ENCODE peak calls at places on chromosomes 5 and 9, in five cellular contexts. I is cardiac muscle cell, N is endodermal cell, W is lung, T is aorta. D is an unnamed sample.
A peak's percentile ranks its signal among the peaks of the same experiment; 100 is the strongest.

GRCh38 chr9:132214027-132214622 is 52.3 kb downstream of the NTNG2 start:
- DNase-seq in W (peak; percentile 77), I (peak; percentile 93), T (peak; percentile 84), N (peak; percentile 86), D (no peak)

GRCh38 chr5:33810491-33811120 is 81.2 kb downstream of the ADAMTS12 start:
- DNase-seq in N (no peak), I (peak; percentile 71), W (no peak), T (no peak), D (no peak)

GRCh38 chr9:95307538-95307937 is 10.0 kb downstream of the FANCC start:
- DNase-seq in I (peak; percentile 12), N (no peak), W (no peak), T (no peak), D (no peak)

GRCh38 chr5:37771203-37771611 is 68.6 kb downstream of the GDNF start:
- DNase-seq in N (no peak), W (no peak), I (peak; percentile 43), T (no peak), D (no peak)

GRCh38 chr5:154278908-154279307 is 88.4 kb downstream of the GALNT10 start:
- DNase-seq in T (no peak), N (no peak), W (no peak), I (no peak), D (no peak)

GRCh38 chr5:150789943-150790611 is 11.5 kb downstream of the SMIM3 start:
- DNase-seq in W (peak; percentile 42), I (peak; percentile 97), N (peak; percentile 69), T (peak; percentile 66), D (peak; percentile 57)

GRCh38 chr5:163790497-163790896 is 285.1 kb downstream of the MAT2B start:
- DNase-seq in W (no peak), N (no peak), I (no peak), T (no peak), D (no peak)

GRCh38 chr9:15430920-15431844 is 8.5 kb downstream of the SNAPC3 start:
- DNase-seq in I (no peak), W (peak; percentile 36), N (peak; percentile 47), T (no peak), D (no peak)

GRCh38 chr9:114855488-114855887 is 49.6 kb upstream of the TNFSF15 start:
- DNase-seq in N (no peak), W (no peak), T (no peak), I (peak; percentile 23), D (no peak)

GRCh38 chr5:38783011-38783551 is 62.7 kb upstream of the OSMR start:
- DNase-seq in W (no peak), T (no peak), I (peak; percentile 94), N (no peak), D (no peak)

GRCh38 chr5:150618588-150619281 is 21.7 kb upstream of the SYNPO start:
- DNase-seq in W (no peak), N (no peak), I (peak; percentile 94), T (peak; percentile 71), D (no peak)

GRCh38 chr5:13956441-13956840 is 12.0 kb upstream of the DNAH5 start:
- DNase-seq in N (no peak), W (no peak), T (no peak), I (no peak), D (no peak)

GRCh38 chr9:89600831-89601230 is 4.0 kb upstream of the GADD45G start:
- DNase-seq in N (peak; percentile 24), W (no peak), T (no peak), I (no peak), D (no peak)

GRCh38 chr9:6944896-6945295 is 187.1 kb downstream of the KDM4C start:
- DNase-seq in T (no peak), W (no peak), I (no peak), N (no peak), D (no peak)

GRCh38 chr9:4180907-4181605 is 118.8 kb downstream of the GLIS3 start:
- DNase-seq in N (no peak), T (no peak), I (no peak), W (no peak), D (no peak)

GRCh38 chr9:92141144-92142129 is 26.2 kb upstream of the SPTLC1 start:
- DNase-seq in N (peak; percentile 88), T (no peak), I (peak; percentile 40), W (no peak), D (no peak)

GRCh38 chr5:154118832-154119442 is 71.6 kb upstream of the GALNT10 start:
- DNase-seq in T (no peak), I (no peak), W (no peak), N (peak; percentile 49), D (no peak)

GRCh38 chr9:92952861-92953620 is 5.7 kb downstream of the FGD3 start:
- DNase-seq in N (no peak), I (peak; percentile 31), T (no peak), W (no peak), D (no peak)

GRCh38 chr9:76401176-76401575 is 7.0 kb upstream of the RFK start:
- DNase-seq in W (no peak), N (no peak), T (no peak), I (no peak), D (no peak)

GRCh38 chr5:69271376-69271775 is 36.7 kb downstream of the CDK7 start:
- DNase-seq in N (no peak), W (peak; percentile 53), T (peak; percentile 52), I (peak; percentile 69), D (no peak)

GRCh38 chr5:160341309-160341874 is 29.0 kb upstream of the CCNJL start:
- DNase-seq in W (no peak), I (no peak), T (no peak), N (no peak), D (no peak)

GRCh38 chr5:174091006-174091578 is 45.6 kb downstream of the NSG2 start:
- DNase-seq in T (no peak), I (no peak), N (no peak), W (no peak), D (no peak)

DNA sequence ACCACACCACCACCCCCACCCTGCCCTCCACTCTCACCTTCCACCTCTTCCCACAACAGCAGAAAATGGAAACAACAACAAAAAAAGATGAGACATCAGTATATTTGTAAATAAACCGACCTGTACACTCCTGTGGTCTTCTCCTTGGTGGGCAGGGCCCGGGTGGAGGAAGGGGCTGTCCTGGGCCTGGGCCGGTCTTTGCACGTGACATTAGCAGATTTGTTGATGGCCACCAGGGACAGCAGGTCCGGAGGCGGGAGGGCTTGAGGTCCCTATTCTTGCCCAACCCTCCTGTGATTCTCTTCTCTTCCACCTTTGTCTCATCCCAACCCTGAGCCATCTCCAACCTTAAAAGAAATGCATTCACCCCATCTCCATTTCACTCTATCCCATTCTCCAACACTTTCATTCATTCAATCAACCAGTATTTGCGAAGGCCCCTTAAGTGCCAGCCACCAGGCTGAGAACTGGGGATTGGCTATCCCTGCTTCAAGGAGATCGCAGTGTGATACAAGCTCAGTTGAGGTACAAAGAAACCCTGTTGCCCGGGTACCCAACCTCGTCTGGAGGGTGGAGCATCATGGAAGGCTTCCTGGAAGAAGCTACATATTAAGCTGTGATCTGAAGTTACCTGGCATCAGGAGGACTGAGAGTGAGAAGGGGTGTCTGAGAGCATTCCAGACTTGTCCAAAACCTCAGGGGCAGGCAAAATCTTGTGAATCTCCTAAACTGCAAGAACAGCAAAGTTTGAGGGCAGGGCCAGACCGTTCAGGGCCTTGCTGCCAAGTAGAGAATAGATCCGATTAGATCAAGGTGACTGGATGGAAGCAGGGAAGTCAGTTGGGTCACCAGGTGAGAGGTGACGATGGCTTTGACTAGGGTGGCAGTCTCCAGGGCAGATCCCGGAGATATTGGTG is 87.4 kb downstream of the LMX1B start:
- DNase-seq in T (peak; percentile 19), I (no peak), W (no peak), N (peak; percentile 63), D (no peak)
- H3K4me1 ChIP-seq in T (no peaks in the 10 kb centered on the region), I (peaks cover 10% of the 10 kb centered on the region), W (no peaks in the 10 kb centered on the region), N (peaks cover 13% of the 10 kb centered on the region), D (peaks cover 11% of the 10 kb centered on the region)

GRCh38 chr9:78296893-78297671 is at the start of gene PSAT1:
- DNase-seq in T (peak; percentile 90), I (peak; percentile 98), N (peak; percentile 98), W (peak; percentile 88), D (peak; percentile 87)

GRCh38 chr9:78295177-78295575 is 1.7 kb upstream of the PSAT1 start:
- DNase-seq in I (no peak), N (peak; percentile 58), W (no peak), T (no peak), D (no peak)

GRCh38 chr9:78294290-78295176 is 2.4 kb upstream of the PSAT1 start:
- DNase-seq in N (peak; percentile 31), T (no peak), I (no peak), W (no peak), D (no peak)

GRCh38 chr9:78296208-78296892 is 575 bp upstream of the PSAT1 start:
- DNase-seq in W (peak; percentile 58), I (peak; percentile 76), N (peak; percentile 78), T (no peak), D (no peak)

GRCh38 chr9:78295731-78296130 is 1.2 kb upstream of the PSAT1 start:
- DNase-seq in N (peak; percentile 39), I (peak; percentile 38), T (no peak), W (no peak), D (no peak)
- H3K4me3 ChIP-seq in N (peak overlapping the region; percentile 98), I (no peak overlapping the region), T (no peak overlapping the region), W (no peak overlapping the region), D (no peak overlapping the region)

GRCh38 chr9:126617740-126618133 is 4.0 kb downstream of the LMX1B start:
- DNase-seq in T (no peak), I (no peak), W (no peak), N (peak; percentile 66), D (no peak)

GRCh38 chr9:126620478-126620877 is 6.8 kb downstream of the LMX1B start:
- DNase-seq in N (no peak), W (no peak), T (peak; percentile 12), I (no peak), D (no peak)

GRCh38 chr9:126618200-126618589 is 4.5 kb downstream of the LMX1B start:
- DNase-seq in I (no peak), W (no peak), T (peak; percentile 10), N (no peak), D (no peak)

GRCh38 chr9:126618590-126619335 is 5.0 kb downstream of the LMX1B start:
- DNase-seq in I (no peak), N (peak; percentile 81), T (peak; percentile 26), W (no peak), D (no peak)

DNA sequence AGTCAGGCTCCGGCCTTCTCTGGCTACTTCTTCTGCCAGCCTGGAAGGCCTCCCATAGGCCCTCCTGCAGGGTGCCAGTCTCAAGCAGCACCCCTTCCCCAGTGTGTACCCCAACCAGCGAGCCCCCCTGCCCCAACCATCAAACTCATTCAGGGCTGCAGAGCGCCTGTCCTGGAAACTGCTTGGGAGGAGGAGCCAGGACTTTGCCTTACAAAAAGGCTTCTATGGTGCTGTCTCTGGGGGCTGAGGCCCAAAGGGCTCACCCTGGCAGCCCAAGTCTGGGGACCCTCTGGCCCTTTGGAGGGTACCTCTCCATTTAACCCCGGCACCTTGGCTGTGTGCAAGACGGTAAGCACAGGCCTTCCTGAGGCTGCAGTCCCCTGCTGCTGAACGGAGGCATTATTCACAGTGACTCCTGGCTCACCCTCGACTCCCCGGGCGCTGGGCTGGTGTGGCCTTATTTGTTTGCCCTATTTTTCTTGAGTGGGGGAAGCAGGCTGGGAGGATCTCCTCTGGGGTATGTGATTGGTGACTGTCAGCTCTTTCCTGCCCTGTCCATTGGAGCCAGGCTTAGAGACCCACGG is 5.7 kb downstream of the LMX1B start:
- DNase-seq in N (peak; percentile 78), I (no peak), W (no peak), T (peak; percentile 21), D (no peak)
- H3K27me3 ChIP-seq in N (peaks cover 99% of the 10 kb centered on the region), I (peaks cover 100% of the 10 kb centered on the region), W (peaks cover 22% of the 10 kb centered on the region), T (no peaks in the 10 kb centered on the region), D (peaks cover 43% of the 10 kb centered on the region)

DNA sequence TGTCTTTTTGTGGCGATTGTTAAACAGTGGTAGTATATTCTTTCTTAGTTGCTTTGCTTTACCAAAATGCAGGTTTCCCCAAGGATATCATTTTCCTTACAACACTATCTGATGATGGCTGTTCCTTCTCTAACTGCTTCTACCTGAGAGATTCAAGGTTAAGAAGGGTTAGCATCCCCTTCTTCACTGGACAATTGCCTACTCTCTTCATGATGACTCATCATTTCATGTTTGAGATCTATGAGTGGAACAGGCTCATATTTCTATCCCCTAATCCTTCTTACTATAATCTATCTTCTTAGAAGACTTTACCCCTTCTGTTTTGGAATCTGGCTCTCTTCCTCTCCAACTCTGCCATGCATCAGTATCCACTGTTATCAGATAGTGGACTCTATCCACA is 54.4 kb downstream of the NR3C1 start:
- DNase-seq in T (no peak), N (no peak), I (no peak), W (no peak), D (no peak)
- H3K4me1 ChIP-seq in T (peaks cover 14% of the 10 kb centered on the region), N (peaks cover 11% of the 10 kb centered on the region), I (peaks cover 4% of the 10 kb centered on the region), W (no peaks in the 10 kb centered on the region), D (peaks cover 89% of the 10 kb centered on the region)